ENCODE peak calls at places on chromosome 12, in ten cellular contexts. Q, O, L, W, V, E, D, B, F and H are unnamed samples.

GRCh38 chr12:89162704-89163261 is 189.5 kb downstream of the DUSP6 start:
- DNase-seq in W (peak), O (no peak), D (no peak), E (peak), F (peak), B (no peak), Q (no peak), L (peak), V (peak), H (peak)

GRCh38 chr12:112855375-112855774 is 51.4 kb upstream of the OAS1 start:
- DNase-seq in L (no peak), B (no peak), E (no peak), D (no peak), W (no peak), V (no peak), O (no peak), F (peak), Q (peak), H (no peak)

GRCh38 chr12:100801335-100801734 is 6.8 kb downstream of the ANO4 start:
- DNase-seq in W (no peak), L (no peak), F (no peak), O (no peak), V (no peak), Q (no peak), E (no peak), B (no peak), D (no peak), H (no peak)

GRCh38 chr12:120455302-120455701 is 9.1 kb downstream of the GATC start:
- DNase-seq in Q (no peak), F (no peak), E (no peak), B (no peak), O (no peak), W (no peak), V (no peak), L (no peak), D (no peak), H (no peak)

GRCh38 chr12:107287436-107288413 is 194.4 kb upstream of the CRY1 start:
- DNase-seq in V (no peak), L (no peak), B (no peak), F (no peak), Q (no peak), O (no peak), W (no peak), D (no peak), E (no peak), H (no peak)

GRCh38 chr12:120725659-120726509 is at the start of gene ACADS:
- DNase-seq in D (peak), O (peak), F (peak), B (peak), E (peak), Q (peak), W (peak), V (peak), L (peak), H (peak)

GRCh38 chr12:22670762-22671161 is 45.8 kb downstream of the ETNK1 start:
- DNase-seq in W (peak), O (no peak), V (no peak), B (no peak), D (no peak), Q (no peak), L (no peak), E (no peak), F (no peak), H (no peak)

GRCh38 chr12:7099290-7099996 is 7.2 kb upstream of the C1R start:
- DNase-seq in D (no peak), F (no peak), V (no peak), Q (no peak), O (peak), B (no peak), E (peak), L (no peak), W (no peak), H (no peak)

GRCh38 chr12:79549531-79550271 is 141.1 kb downstream of the PAWR start:
- DNase-seq in E (no peak), Q (no peak), F (peak), D (no peak), L (no peak), O (no peak), B (no peak), V (no peak), W (peak), H (no peak)

GRCh38 chr12:116236148-116236731 is 41.3 kb downstream of the MED13L start:
- DNase-seq in D (no peak), Q (peak), B (peak), F (peak), L (peak), E (peak), W (peak), O (peak), V (peak), H (no peak)

GRCh38 chr12:119157528-119157927 is 21.2 kb upstream of the HSPB8 start:
- DNase-seq in L (no peak), D (no peak), O (peak), Q (peak), E (no peak), V (peak), B (no peak), W (no peak), F (no peak), H (peak)

GRCh38 chr12:54125950-54126695 is 62.7 kb downstream of the SMUG1 start:
- DNase-seq in D (peak), F (peak), B (no peak), W (no peak), V (no peak), Q (no peak), L (peak), E (peak), O (no peak), H (no peak)

GRCh38 chr12:62986844-62987243 is 51.9 kb upstream of the PPM1H start:
- DNase-seq in Q (no peak), O (no peak), D (no peak), F (no peak), E (no peak), W (no peak), V (no peak), L (no peak), B (no peak), H (no peak)

GRCh38 chr12:24760162-24760561 is 188.7 kb downstream of the BCAT1 start:
- DNase-seq in V (no peak), Q (no peak), L (no peak), W (peak), D (no peak), B (no peak), E (peak), F (no peak), O (no peak), H (no peak)

GRCh38 chr12:68899251-68899771 is 33.7 kb downstream of the CPM start:
- DNase-seq in O (peak), V (no peak), D (peak), E (peak), Q (no peak), L (peak), F (peak), W (peak), B (no peak), H (peak)

GRCh38 chr12:49233842-49234526 is 30.9 kb upstream of the TUBA1C start:
- DNase-seq in E (peak), L (peak), W (no peak), V (peak), B (peak), F (no peak), Q (peak), D (peak), O (peak), H (peak)

GRCh38 chr12:66708704-66709443 is 30.0 kb upstream of the GRIP1 start:
- DNase-seq in V (no peak), E (peak), O (no peak), D (no peak), L (no peak), Q (no peak), W (peak), F (no peak), B (no peak), H (no peak)

GRCh38 chr12:132622437-132623071 is 4.0 kb downstream of the P2RX2 start:
- DNase-seq in W (peak), D (no peak), V (no peak), O (no peak), L (peak), F (peak), B (no peak), E (no peak), Q (no peak), H (peak)

GRCh38 chr12:63838411-63838810 is 6.1 kb upstream of the SRGAP1 start:
- DNase-seq in W (no peak), E (no peak), B (no peak), V (no peak), F (no peak), O (no peak), D (no peak), Q (no peak), L (no peak), H (no peak)